ENCODE peak calls at places on chromosomes 11 and 22, in seven cellular contexts. Z, K, D, R, G, P and T are unnamed samples.
A peak's percentile ranks its signal among the peaks of the same experiment; 100 is the strongest.

GRCh38 chr11:15159085-15159484 is 44.4 kb downstream of the INSC start:
- DNase-seq in Z (no peak), K (no peak), D (peak; percentile 53), R (no peak), G (no peak), P (no peak), T (no peak)

GRCh38 chr11:111561801-111562325 is 21.3 kb downstream of the LAYN start:
- DNase-seq in Z (no peak), K (no peak), D (peak; percentile 74), R (no peak), G (no peak), P (no peak), T (no peak)

GRCh38 chr22:35230839-35231584 is 26.3 kb upstream of the HMGXB4 start:
- DNase-seq in Z (no peak), K (no peak), D (no peak), R (no peak), G (no peak), P (no peak), T (no peak)

GRCh38 chr11:68509105-68509504 is 48.6 kb downstream of the PPP6R3 start:
- DNase-seq in Z (no peak), K (no peak), D (no peak), R (no peak), G (no peak), P (no peak), T (no peak)

GRCh38 chr11:92440701-92441338 is 216.2 kb downstream of the FAT3 start:
- DNase-seq in Z (no peak), K (no peak), D (peak; percentile 83), R (no peak), G (no peak), P (no peak), T (no peak)

GRCh38 chr11:66150140-66150539 is 80.1 kb downstream of the PACS1 start:
- DNase-seq in Z (no peak), K (no peak), D (no peak), R (no peak), G (no peak), P (no peak), T (no peak)

GRCh38 chr22:20993304-20994127 is 8.4 kb downstream of the THAP7 start:
- DNase-seq in Z (no peak), K (no peak), D (no peak), R (no peak), G (no peak), P (no peak), T (no peak)

GRCh38 chr11:122032317-122032716 is 83.7 kb downstream of the BLID start:
- DNase-seq in Z (no peak), K (no peak), D (no peak), R (no peak), G (no peak), P (no peak), T (no peak)

GRCh38 chr11:59053387-59053786 is 32.7 kb upstream of the GLYATL1B start:
- DNase-seq in Z (peak; percentile 57), K (peak; percentile 28), D (peak; percentile 70), R (peak; percentile 70), G (peak; percentile 57), P (peak; percentile 57), T (no peak)

GRCh38 chr11:124793466-124794278 is 6.5 kb downstream of the MSANTD2 start:
- DNase-seq in Z (no peak), K (no peak), D (peak; percentile 77), R (no peak), G (peak; percentile 45), P (no peak), T (no peak)

GRCh38 chr11:15988693-15989231 is 367.6 kb downstream of the SOX6 start:
- DNase-seq in Z (no peak), K (no peak), D (peak; percentile 79), R (no peak), G (no peak), P (no peak), T (no peak)

GRCh38 chr11:84164722-84165121 is 878.6 kb upstream of the CCDC90B start:
- DNase-seq in Z (no peak), K (no peak), D (no peak), R (no peak), G (no peak), P (no peak), T (no peak)

GRCh38 chr22:27993201-27993635 is 74.2 kb upstream of the PITPNB start:
- DNase-seq in Z (no peak), K (peak; percentile 13), D (no peak), R (no peak), G (no peak), P (no peak), T (no peak)

GRCh38 chr22:45240810-45241631 is at the start of gene KIAA0930:
- DNase-seq in Z (peak; percentile 80), K (peak; percentile 86), D (peak; percentile 76), R (peak; percentile 72), G (peak; percentile 82), P (peak; percentile 51), T (peak; percentile 51)

GRCh38 chr11:95145430-95146063 is 55.9 kb downstream of the ENDOD1 start:
- DNase-seq in Z (no peak), K (no peak), D (no peak), R (no peak), G (no peak), P (no peak), T (no peak)

GRCh38 chr11:96278039-96278897 is 64.7 kb downstream of the MAML2 start:
- DNase-seq in Z (no peak), K (no peak), D (no peak), R (no peak), G (no peak), P (no peak), T (no peak)

GRCh38 chr11:60280412-60280811 is at the start of gene MS4A4A:
- DNase-seq in Z (no peak), K (no peak), D (no peak), R (no peak), G (no peak), P (no peak), T (no peak)

GRCh38 chr11:57436031-57436430 is 9.1 kb upstream of the SLC43A3 start:
- DNase-seq in Z (no peak), K (no peak), D (no peak), R (no peak), G (no peak), P (no peak), T (no peak)

GRCh38 chr11:57444362-57445074 is 15.8 kb upstream of the RTN4RL2 start:
- DNase-seq in Z (no peak), K (no peak), D (no peak), R (no peak), G (no peak), P (no peak), T (no peak)

GRCh38 chr11:57438345-57439280 is 11.7 kb upstream of the SLC43A3 start:
- DNase-seq in Z (no peak), K (no peak), D (no peak), R (no peak), G (no peak), P (no peak), T (no peak)

GRCh38 chr11:57440744-57441414 is 14.0 kb upstream of the SLC43A3 start:
- DNase-seq in Z (no peak), K (no peak), D (no peak), R (no peak), G (no peak), P (no peak), T (no peak)

DNA sequence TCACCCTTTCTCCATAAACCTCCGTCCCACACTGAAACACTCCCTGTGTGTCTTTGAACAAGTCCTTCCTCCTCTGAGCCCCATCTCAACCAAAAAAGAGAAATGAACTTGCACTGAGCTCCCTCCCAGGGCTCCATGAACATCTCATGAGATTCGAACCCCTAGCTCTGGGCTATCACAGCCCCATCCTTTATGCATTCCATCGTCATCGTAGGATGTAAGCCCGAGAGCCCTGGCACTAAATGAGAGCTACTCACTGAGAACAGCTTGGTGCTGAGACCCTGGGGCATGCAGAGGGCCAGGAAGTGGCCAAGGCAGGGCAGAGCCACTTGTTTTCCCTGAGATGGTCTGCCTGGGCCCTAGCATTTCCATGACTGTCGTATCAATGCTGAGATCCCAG is 12.9 kb upstream of the SLC43A3 start:
- DNase-seq in Z (no peak), K (no peak), D (no peak), R (no peak), G (no peak), P (no peak), T (no peak)
- H3K27ac ChIP-seq in Z (no peak overlapping the region), K (no peak overlapping the region), D (no peak overlapping the region), R (no peak overlapping the region), G (no peak overlapping the region), P (no peak overlapping the region), T (no peak overlapping the region)

DNA sequence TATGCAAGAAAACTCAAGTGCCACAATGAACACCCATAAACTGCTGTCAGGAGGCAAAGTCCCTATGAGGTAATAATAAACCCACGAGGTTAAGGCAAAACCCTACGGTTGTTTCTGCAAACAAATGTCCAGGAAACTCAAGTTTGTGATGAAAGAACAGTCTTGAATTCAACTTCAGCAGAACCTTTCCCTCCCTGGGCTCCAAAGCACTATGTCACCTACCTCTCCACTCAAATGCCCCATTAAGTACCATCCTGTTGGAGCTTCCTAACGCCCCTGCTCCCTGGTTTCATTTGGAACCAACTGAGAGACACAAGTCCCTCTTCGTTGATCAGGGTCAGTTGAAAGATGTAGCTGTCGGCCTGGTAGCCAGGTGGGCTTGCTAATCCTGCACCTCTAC is 2.6 kb upstream of the C11orf91 start:
- DNase-seq in Z (no peak), K (no peak), D (no peak), R (no peak), G (no peak), P (no peak), T (no peak)
- H3K27ac ChIP-seq in Z (no peak overlapping the region), K (no peak overlapping the region), D (no peak overlapping the region), R (no peak overlapping the region), G (no peak overlapping the region), P (peak overlapping the region; percentile 71), T (no peak overlapping the region)

DNA sequence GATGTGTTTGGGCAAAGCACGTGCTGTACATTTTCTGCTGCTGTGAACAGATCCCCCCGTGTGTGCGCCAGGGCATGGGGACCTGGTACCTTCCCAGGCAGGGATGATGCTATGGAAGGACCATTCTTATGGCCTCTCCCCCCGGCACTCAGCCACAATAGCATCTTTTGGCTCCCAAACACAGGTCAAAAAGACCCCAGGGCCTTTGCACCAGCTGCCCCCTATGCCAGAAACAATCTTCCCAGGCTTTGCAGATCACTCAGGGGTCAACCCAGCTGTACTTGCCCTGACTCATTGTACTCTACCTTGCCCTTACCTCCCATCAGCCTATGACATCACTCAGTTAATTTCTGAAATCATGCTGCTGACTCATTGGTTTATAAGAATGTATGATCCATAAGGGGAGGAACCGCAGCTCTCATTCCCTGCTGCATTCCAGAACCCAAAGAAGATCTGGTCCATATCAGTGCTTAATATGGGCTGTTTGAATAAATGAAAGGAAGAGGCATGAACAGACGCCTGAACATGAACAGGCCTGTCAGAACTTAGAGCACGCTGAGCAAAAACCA is 100.7 kb downstream of the CELSR1 start:
- DNase-seq in Z (no peak), K (no peak), D (no peak), R (no peak), G (no peak), P (no peak), T (no peak)
- H3K27ac ChIP-seq in Z (no peak overlapping the region), K (no peak overlapping the region), D (no peak overlapping the region), R (no peak overlapping the region), G (no peak overlapping the region), P (no peak overlapping the region), T (no peak overlapping the region)

DNA sequence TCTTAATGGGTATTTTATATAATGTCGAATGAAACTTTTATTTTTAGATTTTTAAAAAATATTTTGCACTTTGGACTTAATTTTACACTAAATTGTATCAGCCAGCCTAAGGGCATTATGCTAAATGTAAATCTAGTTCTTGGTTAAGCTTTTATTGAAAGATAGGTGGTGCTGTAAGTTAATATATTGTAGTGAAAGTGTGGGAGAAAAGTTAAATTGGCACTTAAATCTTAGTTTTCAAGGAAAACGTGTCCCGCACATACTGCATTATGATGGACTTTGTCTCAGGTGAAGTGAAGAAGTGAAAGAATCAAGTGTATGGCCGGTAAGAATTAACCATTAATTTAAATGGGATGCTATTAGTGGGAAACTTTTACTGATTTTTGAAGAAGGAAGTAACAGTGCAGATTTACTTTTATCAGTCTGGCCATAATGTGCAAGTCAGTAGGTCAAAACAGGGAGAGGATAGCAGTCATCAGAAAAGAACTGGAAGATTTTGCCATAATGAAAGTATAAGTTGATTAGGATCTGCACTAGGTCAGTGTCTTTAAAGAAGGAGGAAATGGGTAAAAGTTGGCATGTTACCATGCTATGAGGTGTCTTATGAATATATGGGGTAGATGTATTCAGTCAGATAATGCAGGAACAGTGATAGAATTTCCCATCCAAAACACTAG is 81.6 kb downstream of the PDHX start:
- DNase-seq in Z (no peak), K (no peak), D (no peak), R (no peak), G (no peak), P (no peak), T (no peak)
- H3K27ac ChIP-seq in Z (peak overlapping the region; percentile 45), K (no peak overlapping the region), D (no peak overlapping the region), R (no peak overlapping the region), G (no peak overlapping the region), P (no peak overlapping the region), T (no peak overlapping the region)